ENCODE peak calls at places on chromosomes 13 and 19, in six cellular contexts. K is OCI-LY7; Z is stimulated activated CD4-positive, alpha-beta T cell treated with anti-CD3 and anti-CD28 coated beads, Interleukin-1b, Interleukin-23, amount 100 ng/mL, for 1 hour; G is AG08395; L is HCEC 1CT; P is left colon. A is an unnamed sample.

GRCh38 chr13:26048745-26049144 is 3.1 kb downstream of the SHISA2 start:
- DNase-seq in P (no peak), L (no peak), Z (no peak), G (no peak), K (no peak), A (no peak)

GRCh38 chr19:5727453-5728050 is 7.1 kb downstream of the CATSPERD start:
- DNase-seq in Z (no peak), G (no peak), K (no peak), L (no peak), P (no peak), A (no peak)

GRCh38 chr13:111622051-111622531 is 301.6 kb downstream of the TEX29 start:
- DNase-seq in K (no peak), G (no peak), Z (no peak), L (no peak), P (no peak), A (no peak)

GRCh38 chr13:24042710-24043440 is 117.6 kb upstream of the SPATA13 start:
- DNase-seq in P (no peak), K (no peak), L (no peak), G (no peak), Z (no peak), A (no peak)

GRCh38 chr19:45640849-45641273 is 1.7 kb upstream of the EML2 start:
- DNase-seq in P (peak), G (no peak), L (no peak), K (no peak), Z (no peak), A (no peak)

GRCh38 chr13:97234742-97235141 is 12.6 kb downstream of the MBNL2 start:
- DNase-seq in G (no peak), P (peak), K (no peak), L (no peak), Z (no peak), A (no peak)

GRCh38 chr13:23671367-23671766 is 101.2 kb downstream of the TNFRSF19 start:
- DNase-seq in G (no peak), Z (no peak), P (no peak), L (no peak), K (no peak), A (no peak)

GRCh38 chr19:32387701-32388392 is 17.7 kb upstream of the DPY19L3 start:
- DNase-seq in Z (no peak), K (no peak), P (peak), G (peak), L (peak), A (no peak)

GRCh38 chr19:50322234-50322633 is 6.9 kb downstream of the KCNC3 start:
- DNase-seq in K (no peak), G (no peak), Z (no peak), P (no peak), L (no peak), A (no peak)

GRCh38 chr19:10811391-10812111 is 24.5 kb downstream of the TMED1 start:
- DNase-seq in P (no peak), G (no peak), Z (no peak), L (no peak), K (no peak), A (no peak)

GRCh38 chr19:17557461-17557860 is 2.0 kb downstream of the COLGALT1 start:
- DNase-seq in G (no peak), Z (no peak), K (no peak), P (no peak), L (no peak), A (no peak)

GRCh38 chr13:24208314-24208713 is 47.8 kb downstream of the SPATA13 start:
- DNase-seq in L (peak), G (peak), K (no peak), Z (no peak), P (no peak), A (no peak)

GRCh38 chr13:92297971-92298942 is 899.8 kb downstream of the GPC5 start:
- DNase-seq in Z (no peak), G (no peak), L (no peak), K (no peak), P (no peak), A (no peak)

GRCh38 chr13:110915874-110916670 is 1.2 kb upstream of the ANKRD10 start:
- DNase-seq in G (peak), K (no peak), Z (no peak), P (no peak), L (peak), A (no peak)